ENCODE peak calls at places on chromosomes 5 and 9, in five cellular contexts. B is RWPE2, Z is stomach, V is keratinocyte, X is IMR-90. Y is an unnamed sample.

GRCh38 chr9:34928921-34929320 is 29.2 kb upstream of the PHF24 start:
- DNase-seq in B (no peak), Z (no peak), V (no peak), X (no peak), Y (no peak)

GRCh38 chr9:83596899-83597504 is 25.9 kb upstream of the IDNK start:
- DNase-seq in B (no peak), Z (no peak), V (no peak), X (no peak), Y (no peak)

GRCh38 chr9:68678430-68678829 is 26.6 kb upstream of the PIP5K1B start:
- DNase-seq in B (no peak), Z (no peak), V (no peak), X (peak; percentile 2), Y (no peak)

GRCh38 chr9:93354451-93354850 is 97.0 kb upstream of the FAM120A start:
- DNase-seq in B (no peak), Z (no peak), V (no peak), X (no peak), Y (no peak)

GRCh38 chr5:124631874-124632550 is 114.4 kb downstream of the ZNF608 start:
- DNase-seq in B (no peak), Z (no peak), V (no peak), X (no peak), Y (no peak)

GRCh38 chr9:4787876-4788275 is 4.9 kb upstream of the RCL1 start:
- DNase-seq in B (no peak), Z (no peak), V (no peak), X (no peak), Y (no peak)

GRCh38 chr9:129383415-129384088 is 205.5 kb upstream of the IER5L start:
- DNase-seq in B (no peak), Z (peak; percentile 84), V (peak; percentile 21), X (peak; percentile 56), Y (peak; percentile 84)

GRCh38 chr5:98771389-98772109 is 1.9 kb upstream of the RGMB start:
- DNase-seq in B (no peak), Z (peak; percentile 70), V (peak; percentile 50), X (peak; percentile 95), Y (no peak)

GRCh38 chr9:134177624-134178393 is 13.4 kb upstream of the RNU6ATAC start:
- DNase-seq in B (peak; percentile 42), Z (no peak), V (no peak), X (no peak), Y (no peak)

GRCh38 chr9:111984075-111984802 is 87.6 kb downstream of the UGCG start:
- DNase-seq in B (no peak), Z (no peak), V (no peak), X (no peak), Y (no peak)

GRCh38 chr9:125525846-125526619 is 181.0 kb downstream of the MAPKAP1 start:
- DNase-seq in B (no peak), Z (no peak), V (no peak), X (peak; percentile 89), Y (no peak)

GRCh38 chr5:57841671-57842375 is 359.2 kb upstream of the ACTBL2 start:
- DNase-seq in B (peak; percentile 92), Z (no peak), V (no peak), X (peak; percentile 96), Y (no peak)

GRCh38 chr9:94639045-94639995 is at the start of gene FBP1:
- DNase-seq in B (no peak), Z (peak; percentile 64), V (no peak), X (no peak), Y (peak; percentile 86)

GRCh38 chr5:24535646-24536045 is 109.1 kb downstream of the CDH10 start:
- DNase-seq in B (no peak), Z (no peak), V (no peak), X (no peak), Y (no peak)

GRCh38 chr9:96203867-96204412 is 98.0 kb downstream of the HSD17B3 start:
- DNase-seq in B (no peak), Z (no peak), V (no peak), X (no peak), Y (no peak)

GRCh38 chr5:44454002-44454401 is 64.8 kb upstream of the FGF10 start:
- DNase-seq in B (no peak), Z (no peak), V (no peak), X (no peak), Y (no peak)

GRCh38 chr5:56532411-56532935 is 282.9 kb upstream of the MAP3K1 start:
- DNase-seq in B (no peak), Z (no peak), V (no peak), X (no peak), Y (no peak)

GRCh38 chr9:95189230-95190098 is 128.0 kb downstream of the FANCC start:
- DNase-seq in B (no peak), Z (no peak), V (no peak), X (peak; percentile 91), Y (no peak)

GRCh38 chr5:33080287-33080686 is 360.5 kb upstream of the TARS1 start:
- DNase-seq in B (no peak), Z (no peak), V (no peak), X (no peak), Y (no peak)

GRCh38 chr5:112419596-112420110 is 576 bp upstream of the EPB41L4A start:
- DNase-seq in B (peak; percentile 77), Z (peak; percentile 69), V (no peak), X (no peak), Y (peak; percentile 63)

GRCh38 chr5:110510146-110510545 is 216.3 kb downstream of the TMEM232 start:
- DNase-seq in B (no peak), Z (no peak), V (no peak), X (no peak), Y (no peak)

GRCh38 chr9:35905912-35906679 is at the start of gene HRCT1:
- DNase-seq in B (peak; percentile 94), Z (peak; percentile 96), V (peak; percentile 84), X (peak; percentile 94), Y (peak; percentile 95)

DNA sequence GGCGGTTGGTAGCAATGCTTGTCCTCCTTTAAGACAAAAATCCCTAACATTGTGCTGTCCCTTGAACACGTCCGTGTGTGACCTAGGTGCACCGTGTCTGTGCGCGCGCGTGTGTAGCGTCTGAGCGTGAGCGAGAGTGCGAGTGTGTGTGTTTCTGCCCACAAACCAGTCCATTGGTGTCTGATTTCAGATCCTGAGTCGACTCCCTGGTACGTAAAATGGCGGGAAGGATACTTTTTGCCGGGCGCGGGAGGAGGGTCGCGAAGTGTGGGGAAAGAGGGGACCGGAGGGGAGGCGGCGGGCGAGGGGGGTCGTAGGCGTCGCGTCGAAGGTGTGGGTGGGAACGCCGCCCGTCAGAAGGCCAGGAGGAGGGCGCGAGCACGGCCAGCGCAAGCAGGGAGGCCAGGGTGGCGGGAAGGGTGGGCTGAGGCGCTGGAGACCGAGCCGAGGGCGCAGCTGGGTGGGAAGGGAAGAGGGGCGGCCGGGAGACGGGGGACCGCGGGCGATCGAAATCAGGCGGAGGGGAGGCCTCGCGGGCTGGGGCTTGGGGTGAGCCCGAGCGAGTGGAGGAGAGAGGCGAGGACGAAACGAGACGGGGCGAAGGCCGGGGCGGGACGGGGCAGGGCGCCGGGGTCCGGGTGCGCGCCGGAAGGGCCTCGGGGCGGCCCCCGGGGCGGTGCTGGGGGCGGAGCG is 8.8 kb downstream of the OTP start:
- DNase-seq in B (no peak), Z (no peak), V (no peak), X (no peak), Y (no peak)
- H3K27me3 ChIP-seq in B (peaks cover 100% of the 10 kb centered on the region), Z (peaks cover 100% of the 10 kb centered on the region), V (peaks cover 82% of the 10 kb centered on the region), X (peaks cover 82% of the 10 kb centered on the region), Y (peaks cover 63% of the 10 kb centered on the region)

DNA sequence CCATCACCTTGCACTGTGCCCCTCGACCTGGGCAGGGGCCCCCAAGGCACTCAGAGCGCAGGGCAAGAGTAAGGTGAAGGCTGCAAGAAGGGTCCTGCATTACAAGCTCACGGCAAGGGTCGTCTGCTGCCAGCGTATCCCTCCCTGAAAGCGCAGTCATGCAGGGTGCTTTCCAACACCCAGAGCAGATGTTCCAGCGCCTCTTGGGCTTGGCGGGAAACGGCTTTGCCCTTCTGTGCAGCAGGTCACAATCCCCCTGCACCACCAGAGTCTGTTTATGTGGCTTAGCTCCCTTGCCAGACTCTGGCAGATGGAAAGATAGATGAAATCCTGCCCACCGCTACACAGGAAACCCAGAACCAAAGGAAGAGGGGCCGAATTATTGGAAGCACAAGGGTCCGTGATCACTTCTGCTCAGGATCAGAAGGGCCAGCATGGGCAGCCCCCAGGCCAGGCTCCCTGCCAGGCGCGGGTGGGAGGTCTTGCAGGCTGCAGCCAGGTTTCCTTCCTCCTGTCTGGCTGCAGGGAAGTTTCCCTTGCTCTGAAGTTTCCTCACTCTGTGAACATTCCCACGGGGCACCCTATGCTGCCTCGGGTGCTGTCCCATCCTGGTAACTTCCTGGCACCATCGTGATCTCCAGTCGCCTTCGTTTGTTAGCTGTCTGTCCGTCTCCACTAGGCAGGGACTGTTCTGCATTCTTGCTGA is 132.2 kb downstream of the ZNF354C start:
- DNase-seq in B (peak; percentile 32), Z (no peak), V (no peak), X (no peak), Y (peak; percentile 27)
- TF ChIP-seq CTCF in B (no peak), Z (no peak), V (no peak), X (no peak), Y (no peak)

DNA sequence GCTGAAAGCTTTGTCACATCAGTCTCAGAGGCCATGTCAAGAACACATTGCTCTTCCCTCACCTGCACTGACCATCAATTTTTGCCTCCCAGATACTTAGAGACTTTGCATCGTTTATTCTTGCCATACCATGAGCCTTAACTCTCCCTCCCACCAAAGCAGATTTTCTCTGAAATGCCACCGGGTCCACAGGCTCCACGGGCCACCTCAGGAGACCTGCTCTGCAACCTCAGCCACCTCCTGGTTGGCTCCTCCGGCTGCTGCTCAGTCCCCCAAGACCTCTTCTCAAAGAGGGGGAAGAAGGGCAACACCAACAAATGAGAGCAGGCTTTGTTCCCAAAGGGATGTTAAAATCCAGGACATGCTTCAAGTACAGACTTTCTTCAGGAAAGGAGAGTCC is 400.5 kb downstream of the SPOCK1 start:
- DNase-seq in B (no peak), Z (no peak), V (no peak), X (no peak), Y (no peak)
- H3K27ac ChIP-seq in B (no peak overlapping the region), Z (no peak overlapping the region), V (no peak overlapping the region), X (no peak overlapping the region), Y (no peak overlapping the region)

GRCh38 chr5:159096555-159097460 is 2.9 kb downstream of the EBF1 start:
- DNase-seq in B (no peak), Z (no peak), V (no peak), X (no peak), Y (no peak)

GRCh38 chr5:159095218-159095617 is 4.5 kb downstream of the EBF1 start:
- DNase-seq in B (no peak), Z (no peak), V (no peak), X (no peak), Y (no peak)

GRCh38 chr5:159094745-159095144 is 5.0 kb downstream of the EBF1 start:
- DNase-seq in B (peak; percentile 82), Z (peak; percentile 50), V (no peak), X (peak; percentile 69), Y (no peak)

GRCh38 chr5:159097461-159098284 is 2.0 kb downstream of the EBF1 start:
- DNase-seq in B (no peak), Z (no peak), V (no peak), X (peak; percentile 25), Y (peak; percentile 49)

DNA sequence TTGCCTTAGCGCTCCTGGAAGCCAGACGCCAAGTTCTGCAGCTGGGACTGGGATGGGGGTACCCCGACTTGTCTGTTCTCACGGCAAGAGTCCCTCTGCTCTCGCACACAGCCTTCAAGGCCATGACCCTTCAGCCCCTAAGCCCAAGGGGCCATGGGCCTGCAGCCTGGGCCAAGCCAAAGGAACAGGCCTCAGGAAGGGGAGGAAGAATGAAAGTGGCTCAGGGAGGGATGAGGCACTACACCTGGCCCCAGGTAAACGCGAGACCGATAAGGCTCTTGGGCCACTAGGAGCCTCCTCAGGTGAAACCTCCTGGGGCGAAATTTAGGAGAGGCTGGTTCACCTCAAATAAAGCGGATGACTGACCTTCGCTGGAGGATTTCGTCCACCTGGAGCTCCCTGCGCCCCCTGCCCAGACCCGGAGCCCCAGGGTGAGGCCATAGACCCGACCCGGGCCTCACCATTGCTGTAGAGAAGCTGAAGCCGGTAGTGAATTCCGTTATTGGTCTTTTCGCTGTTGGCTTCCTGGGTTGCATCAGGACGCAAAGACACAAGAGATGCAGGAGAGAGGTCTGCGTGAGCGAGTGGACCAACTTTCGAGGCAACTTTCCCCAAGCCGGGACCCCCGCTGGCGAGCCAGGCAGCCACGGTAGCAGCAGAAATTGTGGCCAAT is 3.7 kb downstream of the EBF1 start:
- DNase-seq in B (no peak), Z (no peak), V (no peak), X (no peak), Y (no peak)
- H3K27me3 ChIP-seq in B (peaks cover 96% of the 10 kb centered on the region), Z (peaks cover 64% of the 10 kb centered on the region), V (peaks cover 62% of the 10 kb centered on the region), X (peaks cover 12% of the 10 kb centered on the region), Y (no peaks in the 10 kb centered on the region)